ENCODE peak calls at places on chromosomes 11 and 22, in seven cellular contexts. U is anterior cingulate cortex; I is stimulated activated naive B cell treated with anti-CD40 and anti-IgM and Interleukin-4, amounts not matched to agents 10 μg/mL and 1 μg/mL and 100 μg/mL, for 72 hours; X is brain microvascular endothelial cell; O is cardiac muscle cell; K is stimulated activated CD4-positive, alpha-beta T cell treated with anti-CD3 and anti-CD28 coated beads, Interleukin-4, amount 100 ng/mL, for 4 hours; R is ACHN. V is an unnamed sample.

GRCh38 chr11:114253771-114254170 is 42.4 kb upstream of the NNMT start:
- DNase-seq in U (no peak), I (no peak), X (no peak), O (no peak), K (no peak), R (no peak), V (no peak)

GRCh38 chr11:65414776-65415498 is 7.7 kb upstream of the NEAT1 start:
- DNase-seq in U (no peak), I (no peak), X (no peak), O (peak), K (no peak), R (no peak), V (no peak)

GRCh38 chr22:38513063-38513462 is 7.0 kb upstream of the DDX17 start:
- DNase-seq in U (no peak), I (no peak), X (no peak), O (no peak), K (peak), R (no peak), V (no peak)

GRCh38 chr11:122081073-122081472 is 34.9 kb downstream of the BLID start:
- DNase-seq in U (no peak), I (no peak), X (no peak), O (no peak), K (no peak), R (no peak), V (no peak)

GRCh38 chr11:81707881-81708280 is 1025.8 kb downstream of the FAM181B start:
- DNase-seq in U (no peak), I (no peak), X (no peak), O (no peak), K (no peak), R (no peak), V (no peak)

GRCh38 chr22:45317551-45318167 is 7.9 kb downstream of the FAM118A start:
- DNase-seq in U (no peak), I (no peak), X (peak), O (peak), K (no peak), R (no peak), V (no peak)

GRCh38 chr11:94020777-94021615 is at the start of gene HEPHL1:
- DNase-seq in U (no peak), I (no peak), X (no peak), O (no peak), K (no peak), R (no peak), V (no peak)

GRCh38 chr11:47155914-47156313 is 20.8 kb downstream of the ARFGAP2 start:
- DNase-seq in U (no peak), I (no peak), X (no peak), O (no peak), K (no peak), R (no peak), V (no peak)

GRCh38 chr11:43580735-43581369 is 99.7 kb upstream of the HSD17B12 start:
- DNase-seq in U (no peak), I (no peak), X (no peak), O (no peak), K (no peak), R (no peak), V (no peak)

GRCh38 chr11:15097411-15097810 is 17.3 kb upstream of the INSC start:
- DNase-seq in U (no peak), I (no peak), X (no peak), O (no peak), K (no peak), R (no peak), V (no peak)

GRCh38 chr11:65547446-65548125 is 10.6 kb downstream of the LTBP3 start:
- DNase-seq in U (no peak), I (no peak), X (no peak), O (no peak), K (no peak), R (no peak), V (no peak)

GRCh38 chr11:3181722-3182461 is 16.8 kb upstream of the OSBPL5 start:
- DNase-seq in U (no peak), I (no peak), X (no peak), O (no peak), K (no peak), R (no peak), V (no peak)

GRCh38 chr11:76796511-76797203 is 13.5 kb downstream of the TSKU start:
- DNase-seq in U (no peak), I (no peak), X (no peak), O (no peak), K (no peak), R (no peak), V (peak)

GRCh38 chr11:61162092-61162935 is 1.1 kb upstream of the VPS37C start:
- DNase-seq in U (no peak), I (no peak), X (peak), O (peak), K (no peak), R (peak), V (no peak)

GRCh38 chr22:25054943-25055511 is 102.5 kb downstream of the KIAA1671 start:
- DNase-seq in U (peak), I (no peak), X (no peak), O (no peak), K (no peak), R (no peak), V (no peak)

GRCh38 chr11:95277868-95278267 is 46.9 kb upstream of the SESN3 start:
- DNase-seq in U (no peak), I (no peak), X (no peak), O (no peak), K (no peak), R (no peak), V (no peak)

GRCh38 chr22:48379371-48379770 is 1448.3 kb downstream of the BRD1 start:
- DNase-seq in U (no peak), I (no peak), X (no peak), O (no peak), K (no peak), R (no peak), V (no peak)

GRCh38 chr11:33377100-33377851 is 120.1 kb downstream of the HIPK3 start:
- DNase-seq in U (no peak), I (no peak), X (no peak), O (peak), K (no peak), R (no peak), V (no peak)

GRCh38 chr11:77778549-77778948 is 42.0 kb downstream of the RSF1 start:
- DNase-seq in U (no peak), I (no peak), X (no peak), O (no peak), K (no peak), R (no peak), V (no peak)

GRCh38 chr11:119942583-119943338 is 195.2 kb downstream of the TRIM29 start:
- DNase-seq in U (no peak), I (no peak), X (no peak), O (peak), K (no peak), R (no peak), V (no peak)

GRCh38 chr22:37334461-37334858 is 52.2 kb downstream of the CYTH4 start:
- DNase-seq in U (no peak), I (no peak), X (no peak), O (no peak), K (no peak), R (no peak), V (no peak)

GRCh38 chr11:119258180-119258579 is 52.0 kb downstream of the CBL start:
- DNase-seq in U (no peak), I (no peak), X (no peak), O (no peak), K (peak), R (no peak), V (no peak)

GRCh38 chr11:57779275-57779674 is 17.7 kb downstream of the CTNND1 start:
- DNase-seq in U (peak), I (no peak), X (peak), O (peak), K (no peak), R (no peak), V (no peak)

GRCh38 chr11:55571828-55572227 is at the start of gene OR4C16:
- DNase-seq in U (no peak), I (no peak), X (no peak), O (no peak), K (no peak), R (no peak), V (no peak)

GRCh38 chr22:49920859-49921258 is 2.4 kb downstream of the CRELD2 start:
- DNase-seq in U (no peak), I (no peak), X (no peak), O (no peak), K (no peak), R (no peak), V (no peak)

GRCh38 chr11:107655607-107656006 is 56.2 kb downstream of the SLN start:
- DNase-seq in U (no peak), I (peak), X (no peak), O (no peak), K (no peak), R (no peak), V (no peak)

GRCh38 chr22:30044369-30044768 is 35.9 kb upstream of the HORMAD2 start:
- DNase-seq in U (no peak), I (no peak), X (peak), O (peak), K (no peak), R (peak), V (no peak)

GRCh38 chr11:95977534-95978174 is 53.7 kb upstream of the MTMR2 start:
- DNase-seq in U (no peak), I (no peak), X (peak), O (peak), K (no peak), R (no peak), V (no peak)

GRCh38 chr11:88861618-88862017 is 204.2 kb downstream of the GRM5 start:
- DNase-seq in U (no peak), I (no peak), X (no peak), O (no peak), K (no peak), R (no peak), V (no peak)

GRCh38 chr11:132874638-132875037 is 657.7 kb downstream of the OPCML start:
- DNase-seq in U (no peak), I (no peak), X (peak), O (peak), K (no peak), R (no peak), V (no peak)

GRCh38 chr11:85663080-85663729 is 1.7 kb downstream of the CREBZF start:
- DNase-seq in U (no peak), I (no peak), X (no peak), O (no peak), K (no peak), R (no peak), V (no peak)

GRCh38 chr22:23784215-23784732 is 2.5 kb upstream of the SMARCB1 start:
- DNase-seq in U (no peak), I (no peak), X (peak), O (no peak), K (no peak), R (no peak), V (no peak)

GRCh38 chr11:134026655-134027343 is 42.1 kb upstream of the JAM3 start:
- DNase-seq in U (peak), I (no peak), X (no peak), O (no peak), K (no peak), R (no peak), V (no peak)

GRCh38 chr11:86103808-86104207 is 34.9 kb upstream of the PICALM start:
- DNase-seq in U (no peak), I (no peak), X (no peak), O (no peak), K (no peak), R (no peak), V (no peak)

GRCh38 chr11:75461136-75461535 is 28.1 kb upstream of the KLHL35 start:
- DNase-seq in U (no peak), I (no peak), X (no peak), O (no peak), K (no peak), R (no peak), V (no peak)

GRCh38 chr22:50302564-50302963 is 4.9 kb downstream of the PLXNB2 start:
- DNase-seq in U (no peak), I (no peak), X (no peak), O (no peak), K (no peak), R (no peak), V (no peak)

V was measured in upper lobe of left lung.